ENCODE peak calls at places on chromosomes 16 and 17, in four cellular contexts. N is EH; S is stimulated activated CD8-positive, alpha-beta memory T cell treated with anti-CD3 and anti-CD28 coated beads, Interleukin-4, amount 100 ng/mL, for 4 hours; G is HCEC 1CT. K is an unnamed sample.

GRCh38 chr16:81442909-81443687 is 1.5 kb upstream of the CMIP start:
- DNase-seq in N (no peak), S (no peak), G (no peak), K (no peak)

GRCh38 chr17:17570207-17570797 is 21.2 kb downstream of the PEMT start:
- DNase-seq in N (peak), S (no peak), G (peak), K (peak)

GRCh38 chr17:28272166-28272565 is 46.8 kb upstream of the TMEM97 start:
- DNase-seq in N (peak), S (no peak), G (peak), K (no peak)

GRCh38 chr17:29251969-29252866 is 5.6 kb downstream of the CRYBA1 start:
- DNase-seq in N (peak), S (no peak), G (peak), K (no peak)

GRCh38 chr16:21302898-21303528 is 24.9 kb upstream of the CRYM start:
- DNase-seq in N (peak), S (no peak), G (peak), K (no peak)

GRCh38 chr17:76593338-76593737 is 7.7 kb upstream of the ST6GALNAC2 start:
- DNase-seq in N (peak), S (no peak), G (no peak), K (peak)

GRCh38 chr16:47311738-47312505 is 148.9 kb downstream of the ITFG1 start:
- DNase-seq in N (peak), S (no peak), G (no peak), K (no peak)

GRCh38 chr16:17273142-17273561 is 197.6 kb downstream of the XYLT1 start:
- DNase-seq in N (peak), S (no peak), G (peak), K (no peak)

GRCh38 chr17:81422776-81423697 is 27.8 kb downstream of the BAHCC1 start:
- DNase-seq in N (peak), S (no peak), G (peak), K (no peak)

GRCh38 chr17:60641810-60642220 is 35.8 kb upstream of the BCAS3 start:
- DNase-seq in N (peak), S (no peak), G (peak), K (peak)

GRCh38 chr17:31067699-31068184 is 27.0 kb upstream of the NF1 start:
- DNase-seq in N (peak), S (no peak), G (peak), K (no peak)

GRCh38 chr16:4505356-4506153 is 29.4 kb downstream of the HMOX2 start:
- DNase-seq in N (no peak), S (peak), G (no peak), K (no peak)

GRCh38 chr17:4004517-4005295 is 40.5 kb upstream of the ATP2A3 start:
- DNase-seq in N (peak), S (peak), G (no peak), K (peak)

GRCh38 chr17:35242158-35242804 is 591 bp upstream of the SLFN5 start:
- DNase-seq in N (peak), S (peak), G (peak), K (peak)

GRCh38 chr17:27415090-27415795 is 41.0 kb upstream of the KSR1 start:
- DNase-seq in N (no peak), S (no peak), G (no peak), K (peak)

GRCh38 chr17:20009052-20009301 is 182 bp upstream of the SPECC1 start:
- DNase-seq in N (no peak), S (no peak), G (peak), K (no peak)

GRCh38 chr17:45852535-45853297 is 8.0 kb downstream of the SPPL2C start:
- DNase-seq in N (peak), S (peak), G (peak), K (peak)

GRCh38 chr16:11639925-11640899 is 28.0 kb upstream of the SNN start:
- DNase-seq in N (peak), S (no peak), G (peak), K (peak)

GRCh38 chr16:85935391-85935956 is 36.5 kb downstream of the IRF8 start:
- DNase-seq in N (no peak), S (no peak), G (no peak), K (no peak)

GRCh38 chr17:40530988-40531971 is 29.9 kb upstream of the TNS4 start:
- DNase-seq in N (no peak), S (peak), G (no peak), K (no peak)

GRCh38 chr17:76000016-76000754 is 470 bp upstream of the CDK3 start:
- DNase-seq in N (peak), S (peak), G (peak), K (peak)

GRCh38 chr17:9140550-9141422 is 119.5 kb downstream of the NTN1 start:
- DNase-seq in N (no peak), S (no peak), G (no peak), K (no peak)

GRCh38 chr16:76199681-76200210 is 77.5 kb upstream of the CNTNAP4 start:
- DNase-seq in N (no peak), S (no peak), G (no peak), K (no peak)

GRCh38 chr16:1057252-1057932 is 15.2 kb upstream of the SSTR5 start:
- DNase-seq in N (peak), S (peak), G (no peak), K (peak)

GRCh38 chr17:19714542-19715411 is 1.6 kb downstream of the SLC47A2 start:
- DNase-seq in N (no peak), S (no peak), G (no peak), K (no peak)

K was measured in WERI-Rb-1.